ENCODE peak calls at places on chromosomes 2 and 18, in four cellular contexts. F is T follicular helper cell, A is cardiac muscle cell, M is NCI-H2081. K is an unnamed sample.

GRCh38 chr2:31894656-31895055 is 116.2 kb downstream of the MEMO1 start:
- DNase-seq in F (no peak), A (no peak), M (no peak), K (no peak)

GRCh38 chr2:67689186-67689585 is 292.1 kb downstream of the ETAA1 start:
- DNase-seq in M (no peak), A (no peak), F (no peak), K (no peak)

GRCh38 chr2:102806250-102806837 is 44.5 kb downstream of the TMEM182 start:
- DNase-seq in A (peak; percentile 79), M (peak; percentile 68), F (no peak), K (peak; percentile 72)

GRCh38 chr2:155100261-155100660 is 401.8 kb downstream of the KCNJ3 start:
- DNase-seq in M (no peak), F (no peak), A (no peak), K (no peak)

GRCh38 chr2:144097440-144098225 is 422.3 kb downstream of the ZEB2 start:
- DNase-seq in F (no peak), A (peak; percentile 86), M (no peak), K (no peak)

GRCh38 chr2:230680463-230681195 is 32.0 kb upstream of the CAB39 start:
- DNase-seq in F (no peak), M (no peak), A (no peak), K (no peak)

GRCh38 chr2:238423561-238424312 is 3.0 kb upstream of the ASB1 start:
- DNase-seq in A (no peak), F (no peak), M (no peak), K (no peak)

GRCh38 chr18:57819119-57819518 is 16.0 kb upstream of the ATP8B1 start:
- DNase-seq in A (no peak), M (no peak), F (no peak), K (no peak)

GRCh38 chr2:176814274-176814673 is 398.3 kb upstream of the HNRNPA3 start:
- DNase-seq in F (no peak), A (no peak), M (no peak), K (no peak)

GRCh38 chr2:137118140-137118539 is 352.8 kb downstream of the THSD7B start:
- DNase-seq in F (no peak), A (no peak), M (no peak), K (no peak)

GRCh38 chr18:34710430-34711386 is 610 bp downstream of the DTNA start:
- DNase-seq in F (no peak), M (peak; percentile 51), A (no peak), K (no peak)